ENCODE peak calls at places on chromosomes 2 and 18, in five cellular contexts. O is RWPE1, V is coronary artery, M is thoracic aorta, T is endothelial cell. L is an unnamed sample.

GRCh38 chr2:96247896-96248295 is 17.9 kb downstream of the TMEM127 start:
- DNase-seq in T (no peak), M (no peak), V (no peak), O (no peak), L (no peak)

GRCh38 chr2:239295377-239296019 is 105.3 kb downstream of the HDAC4 start:
- DNase-seq in T (no peak), M (no peak), O (no peak), V (no peak), L (no peak)

GRCh38 chr2:12498286-12498685 is 218.4 kb upstream of the TRIB2 start:
- DNase-seq in V (no peak), O (no peak), T (no peak), M (no peak), L (no peak)

GRCh38 chr2:210215120-210215519 is 10.1 kb downstream of the ACADL start:
- DNase-seq in T (no peak), V (no peak), M (no peak), O (no peak), L (no peak)

GRCh38 chr2:156492979-156493378 is 56.8 kb downstream of the GPD2 start:
- DNase-seq in T (no peak), O (no peak), V (no peak), M (no peak), L (no peak)

GRCh38 chr2:100924520-100925451 is 77.3 kb upstream of the RPL31 start:
- DNase-seq in T (no peak), O (no peak), V (peak), M (no peak), L (no peak)

GRCh38 chr2:166764702-166765101 is 123.6 kb upstream of the XIRP2 start:
- DNase-seq in T (no peak), O (no peak), M (no peak), V (no peak), L (no peak)

GRCh38 chr2:190179754-190180312 is 117.3 kb upstream of the MSTN start:
- DNase-seq in V (no peak), O (no peak), T (no peak), M (no peak), L (no peak)

GRCh38 chr18:58808349-58808748 is 56.3 kb upstream of the ZNF532 start:
- DNase-seq in O (no peak), T (no peak), V (no peak), M (no peak), L (no peak)

GRCh38 chr2:128447538-128447885 is 128.8 kb upstream of the HS6ST1 start:
- DNase-seq in M (no peak), O (no peak), V (peak), T (peak), L (no peak)

GRCh38 chr2:112195167-112195766 is 57.1 kb downstream of the FBLN7 start:
- DNase-seq in V (no peak), M (no peak), T (no peak), O (no peak), L (no peak)

GRCh38 chr2:143577489-143577888 is 448.3 kb downstream of the ARHGAP15 start:
- DNase-seq in V (no peak), T (no peak), M (no peak), O (no peak), L (no peak)

GRCh38 chr2:54013996-54014395 is 43.2 kb upstream of the PSME4 start:
- DNase-seq in V (no peak), O (no peak), T (no peak), M (no peak), L (no peak)

GRCh38 chr2:4992226-4992625 is 700.0 kb upstream of the SOX11 start:
- DNase-seq in M (no peak), V (no peak), O (no peak), T (no peak), L (no peak)

GRCh38 chr2:190837417-190837816 is 43.2 kb upstream of the GLS start:
- DNase-seq in O (peak), M (no peak), T (no peak), V (no peak), L (no peak)

GRCh38 chr18:12933323-12933722 is 14.5 kb upstream of the SEH1L start:
- DNase-seq in M (no peak), T (no peak), V (no peak), O (no peak), L (no peak)

GRCh38 chr18:12939161-12939560 is 8.7 kb upstream of the SEH1L start:
- DNase-seq in M (no peak), T (no peak), O (no peak), V (no peak), L (no peak)

GRCh38 chr18:12930908-12931307 is 16.9 kb upstream of the SEH1L start:
- DNase-seq in T (no peak), M (no peak), O (no peak), V (no peak), L (no peak)

GRCh38 chr18:12929477-12930083 is 18.2 kb upstream of the SEH1L start:
- DNase-seq in T (no peak), M (no peak), V (no peak), O (no peak), L (no peak)

GRCh38 chr18:12934454-12935071 is 13.2 kb upstream of the SEH1L start:
- DNase-seq in T (peak), M (peak), V (peak), O (peak), L (peak)
- TF ChIP-seq CTCF in T (peak), M (peak), V (peak), O (peak), L (peak)

GRCh38 chr2:69735696-69736095 is 6.2 kb upstream of the ANXA4 start:
- DNase-seq in V (no peak), T (no peak), M (no peak), O (no peak), L (no peak)

GRCh38 chr2:69744456-69744855 is 2.5 kb downstream of the ANXA4 start:
- DNase-seq in V (no peak), T (no peak), O (no peak), M (no peak), L (no peak)

GRCh38 chr2:69743847-69744264 is 1.9 kb downstream of the ANXA4 start:
- DNase-seq in O (no peak), T (no peak), M (no peak), V (no peak), L (no peak)

GRCh38 chr2:69742170-69742952 is 427 bp downstream of the ANXA4 start:
- DNase-seq in O (peak), M (no peak), V (no peak), T (no peak), L (no peak)

DNA sequence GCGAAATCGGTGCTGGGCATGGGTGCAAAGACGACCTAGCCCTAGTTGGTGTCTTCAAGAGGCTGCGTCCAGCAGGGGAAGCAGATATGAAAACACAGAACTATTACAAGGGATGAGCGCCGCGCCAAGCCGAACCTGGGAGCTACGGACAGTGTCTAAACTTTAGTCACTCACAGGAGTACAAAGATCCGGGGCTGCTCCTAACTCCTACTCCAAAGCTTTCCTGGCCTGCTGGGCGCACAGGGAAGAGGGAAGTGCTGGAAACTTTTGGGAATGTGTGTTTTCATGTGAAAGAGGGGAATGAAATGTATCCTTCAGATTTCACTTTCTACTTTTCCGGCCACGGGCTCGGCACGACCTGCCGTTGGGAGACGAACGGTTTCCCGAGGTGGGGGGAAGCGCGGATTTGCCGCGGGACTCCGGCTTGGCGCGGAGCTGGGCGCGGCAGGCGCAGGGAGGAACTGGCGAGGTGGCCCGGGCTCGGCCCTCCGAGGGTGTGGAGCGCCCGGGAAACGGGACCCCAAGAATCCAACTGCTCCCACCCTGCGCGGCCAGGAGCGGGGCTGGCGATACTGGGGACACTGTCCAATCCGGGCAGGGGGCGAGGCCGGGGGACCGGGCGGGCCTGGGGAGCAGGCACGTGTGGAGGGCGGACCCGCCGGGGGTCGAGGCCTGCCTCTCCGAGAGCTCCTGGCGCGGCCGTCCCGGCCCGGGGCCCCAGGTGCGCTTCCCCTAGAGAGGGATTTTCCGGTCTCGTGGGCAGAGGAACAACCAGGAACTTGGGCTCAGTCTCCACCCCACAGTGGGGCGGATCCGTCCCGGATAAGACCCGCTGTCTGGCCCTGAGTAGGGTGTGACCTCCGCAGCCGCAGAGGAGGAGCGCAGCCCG is at the start of gene ANXA4:
- DNase-seq in O (peak), V (peak), M (peak), T (peak), L (peak)
- TF ChIP-seq CTCF in O (no peak), V (no peak), M (no peak), T (no peak), L (peak)

GRCh38 chr18:76529433-76529811 is 34.4 kb upstream of the ZNF516 start:
- DNase-seq in T (no peak), V (no peak), M (no peak), O (no peak), L (no peak)

GRCh38 chr18:76530846-76531245 is 35.8 kb upstream of the ZNF516 start:
- DNase-seq in M (no peak), O (no peak), V (no peak), T (no peak), L (no peak)

GRCh38 chr18:76530391-76530790 is 35.3 kb upstream of the ZNF516 start:
- DNase-seq in V (no peak), M (no peak), T (no peak), O (no peak), L (no peak)

GRCh38 chr18:76524900-76525698 is 30.1 kb upstream of the ZNF516 start:
- DNase-seq in V (no peak), M (no peak), O (peak), T (peak), L (peak)

GRCh38 chr18:76528477-76529432 is 33.7 kb upstream of the ZNF516 start:
- DNase-seq in O (peak), T (peak), V (no peak), M (no peak), L (peak)
- TF ChIP-seq CTCF in O (no peak), T (no peak), V (no peak), M (no peak), L (no peak)

GRCh38 chr18:25351773-25352628 is at the start of gene ZNF521:
- DNase-seq in V (peak), T (peak), M (peak), O (peak), L (peak)
- TF ChIP-seq CTCF in V (no peak), T (peak), M (no peak), O (no peak), L (peak)

GRCh38 chr2:154620490-154620889 is 78.0 kb upstream of the KCNJ3 start:
- DNase-seq in O (no peak), M (no peak), V (no peak), T (no peak), L (no peak)

DNA sequence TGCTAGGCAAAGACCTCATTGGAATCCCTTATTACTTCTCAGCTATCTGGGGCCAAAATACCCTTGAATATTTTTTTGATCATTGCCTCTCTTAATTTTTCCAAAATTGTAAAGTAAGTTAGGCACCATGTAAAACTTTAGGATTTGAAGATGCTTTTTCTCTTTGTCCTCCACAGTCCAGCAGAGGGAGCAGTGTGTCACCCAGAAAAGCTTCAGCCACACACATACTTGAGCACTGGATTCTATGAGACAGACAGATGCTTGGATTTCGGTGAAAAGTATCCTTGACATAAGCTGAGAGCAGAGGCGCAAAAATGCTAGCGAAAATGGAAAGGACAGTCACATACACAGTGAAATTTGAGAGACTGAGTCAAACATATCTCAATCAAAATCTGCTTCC is 74.7 kb upstream of the KCNJ3 start:
- DNase-seq in T (peak), O (peak), M (no peak), V (no peak), L (peak)
- TF ChIP-seq CTCF in T (peak), O (peak), M (peak), V (peak), L (peak)

GRCh38 chr2:233847248-233847898 is 7.0 kb downstream of the HJURP start:
- DNase-seq in M (no peak), T (no peak), V (no peak), O (no peak), L (no peak)
- TF ChIP-seq CTCF in M (no peak), T (no peak), V (no peak), O (no peak), L (no peak)

GRCh38 chr2:69644506-69644979 is 1.0 kb upstream of the AAK1 start:
- DNase-seq in O (no peak), V (no peak), T (no peak), M (no peak), L (peak)
- TF ChIP-seq CTCF in O (no peak), V (no peak), T (no peak), M (no peak), L (no peak)

GRCh38 chr2:45652090-45653050 is 895 bp downstream of the PRKCE start:
- DNase-seq in V (no peak), O (no peak), T (peak), M (no peak), L (peak)
- TF ChIP-seq CTCF in V (no peak), O (no peak), T (no peak), M (no peak), L (no peak)

GRCh38 chr2:214591359-214591758 is 180.5 kb downstream of the VWC2L start:
- DNase-seq in O (no peak), T (no peak), V (no peak), M (no peak), L (no peak)
- TF ChIP-seq CTCF in O (peak), T (no peak), V (no peak), M (no peak), L (peak)

GRCh38 chr2:178315083-178315482 is 120.8 kb downstream of the OSBPL6 start:
- DNase-seq in T (no peak), M (no peak), V (no peak), O (no peak), L (no peak)
- TF ChIP-seq CTCF in T (no peak), M (no peak), V (no peak), O (no peak), L (no peak)